ENCODE peak calls at places on chromosome 1, in six cellular contexts. J is endothelial cell of umbilical vein; C is dermis microvascular lymphatic vessel endothelial cell; G is breast epithelium; U is HS-5; R is stimulated activated CD4-positive, alpha-beta T cell treated with anti-CD3 and anti-CD28 coated beads, Interleukin-1b, Interleukin-23, amount 100 ng/mL, for 4 hours. W is an unnamed sample.

GRCh38 chr1:16392740-16393139 is 25.7 kb downstream of the SZRD1 start:
- DNase-seq in R (no peak), G (no peak), J (no peak), U (no peak), C (no peak), W (no peak)

GRCh38 chr1:182206628-182207239 is 145.2 kb upstream of the ZNF648 start:
- DNase-seq in R (no peak), C (no peak), U (no peak), J (no peak), G (no peak), W (no peak)

GRCh38 chr1:109975718-109976117 is 8.8 kb upstream of the AHCYL1 start:
- DNase-seq in G (no peak), C (no peak), J (peak; percentile 43), U (peak; percentile 93), R (no peak), W (no peak)

GRCh38 chr1:6083801-6084467 is 38.2 kb downstream of the KCNAB2 start:
- DNase-seq in G (no peak), R (no peak), J (no peak), C (no peak), U (no peak), W (no peak)

GRCh38 chr1:204523605-204524215 is 7.5 kb downstream of the MDM4 start:
- DNase-seq in U (no peak), R (no peak), C (no peak), G (no peak), J (no peak), W (no peak)

GRCh38 chr1:48903291-48903690 is 126.6 kb upstream of the BEND5 start:
- DNase-seq in C (no peak), J (no peak), R (no peak), U (no peak), G (no peak), W (no peak)

GRCh38 chr1:6359568-6360496 is 33.7 kb downstream of the ACOT7 start:
- DNase-seq in C (peak; percentile 96), G (no peak), R (peak; percentile 21), U (no peak), J (peak; percentile 88), W (peak; percentile 28)

GRCh38 chr1:24027838-24028468 is 47.8 kb upstream of the SRSF10 start:
- DNase-seq in U (no peak), R (no peak), J (peak; percentile 70), G (no peak), C (peak; percentile 45), W (no peak)

GRCh38 chr1:162857850-162858249 is 3.1 kb downstream of the CCDC190 start:
- DNase-seq in G (no peak), U (no peak), R (no peak), C (no peak), J (peak; percentile 75), W (no peak)

GRCh38 chr1:71834570-71835441 is 447.5 kb downstream of the NEGR1 start:
- DNase-seq in J (peak; percentile 38), U (no peak), G (no peak), R (no peak), C (no peak), W (no peak)

GRCh38 chr1:222616535-222616934 is 1.4 kb upstream of the MIA3 start:
- DNase-seq in U (peak; percentile 25), R (no peak), G (no peak), J (no peak), C (no peak), W (no peak)